ENCODE peak calls at places on chromosomes 5 and 9, in eight cellular contexts. G, S, U, E, I, Q, J and N are unnamed samples.

GRCh38 chr5:142202282-142202681 is 93.7 kb downstream of the NDFIP1 start:
- DNase-seq in I (peak), Q (no peak), E (no peak), G (no peak), J (peak), U (peak), S (peak), N (no peak)

GRCh38 chr9:1495684-1496083 is 445.5 kb downstream of the DMRT2 start:
- DNase-seq in J (no peak), E (no peak), Q (no peak), U (no peak), S (no peak), I (no peak), G (no peak), N (no peak)

GRCh38 chr5:110623875-110624274 is 102.6 kb downstream of the TMEM232 start:
- DNase-seq in G (no peak), Q (no peak), I (no peak), E (no peak), J (peak), U (peak), S (peak), N (no peak)

GRCh38 chr5:74266132-74266531 is 374.4 kb downstream of the ENC1 start:
- DNase-seq in E (no peak), J (no peak), Q (no peak), I (no peak), S (no peak), U (no peak), G (no peak), N (no peak)

GRCh38 chr5:33938881-33939280 is 2.7 kb downstream of the RXFP3 start:
- DNase-seq in J (no peak), E (no peak), S (no peak), Q (no peak), U (no peak), I (no peak), G (no peak), N (no peak)

GRCh38 chr9:127386249-127386648 is 10.7 kb upstream of the SLC2A8 start:
- DNase-seq in G (no peak), I (no peak), E (no peak), U (no peak), J (no peak), S (no peak), Q (no peak), N (no peak)

GRCh38 chr5:159207616-159208507 is 1.5 kb downstream of the RNF145 start:
- DNase-seq in U (peak), E (peak), J (peak), G (peak), S (peak), Q (peak), I (peak), N (peak)

GRCh38 chr5:78912796-78913195 is 72.3 kb downstream of the ARSB start:
- DNase-seq in I (no peak), U (no peak), Q (no peak), E (no peak), S (no peak), J (no peak), G (no peak), N (no peak)

GRCh38 chr9:78958887-78959286 is 612.9 kb upstream of the TLE4 start:
- DNase-seq in S (no peak), J (no peak), I (peak), G (peak), Q (no peak), E (peak), U (no peak), N (no peak)

DNA sequence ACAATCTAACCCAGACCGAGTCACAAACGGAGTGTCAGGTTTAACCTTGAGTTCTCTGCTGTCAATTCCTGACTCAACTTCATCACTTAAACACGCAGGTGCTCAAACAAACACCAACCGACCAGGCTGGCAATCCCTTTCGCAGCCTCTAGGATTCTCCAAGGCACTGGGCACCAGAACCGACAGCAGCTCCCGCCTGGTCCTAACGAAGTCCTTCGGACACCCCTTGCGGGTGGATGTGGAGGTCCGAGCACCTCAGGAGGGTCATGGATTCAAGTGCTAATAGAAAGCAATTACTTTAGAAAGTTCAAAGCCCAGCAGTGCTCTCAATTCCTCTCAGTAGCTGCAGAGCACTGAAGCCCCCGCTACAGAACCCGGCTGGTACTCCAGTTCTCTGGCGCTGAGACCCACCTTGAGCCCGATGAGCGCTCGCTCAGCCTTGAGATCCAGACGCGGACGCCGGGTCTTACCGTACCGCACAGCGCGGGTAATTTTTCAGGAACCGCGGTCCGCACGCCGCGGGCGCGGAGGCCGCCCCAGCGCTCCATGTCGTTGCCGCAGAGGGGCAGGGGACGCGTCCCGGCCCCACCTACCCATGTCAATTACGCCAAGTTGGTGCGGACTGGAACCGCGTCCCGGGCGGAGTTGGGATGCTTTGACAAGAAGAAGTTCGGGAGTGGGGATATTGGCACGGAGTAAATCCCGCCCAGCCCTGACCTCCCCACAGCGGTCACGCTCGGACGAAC is 672 bp downstream of the MARCHF3 start:
- DNase-seq in G (peak), U (peak), J (peak), I (peak), Q (no peak), S (peak), E (peak), N (peak)
- TF ChIP-seq CTCF in G (peak), U (peak), J (peak), I (peak), Q (no peak), S (peak), E (peak), N (no peak)

GRCh38 chr5:102865510-102866314 is 110.6 kb downstream of the PAM start:
- DNase-seq in S (peak), J (peak), U (peak), E (peak), G (peak), I (peak), Q (peak), N (peak)
- TF ChIP-seq CTCF in S (no peak), J (no peak), U (no peak), E (no peak), G (no peak), I (no peak), Q (no peak), N (no peak)

GRCh38 chr9:108535526-108535925 is 320.3 kb downstream of the ACTL7B start:
- DNase-seq in U (no peak), I (peak), Q (no peak), J (peak), G (peak), E (peak), S (no peak), N (no peak)
- TF ChIP-seq CTCF in U (peak), I (peak), Q (no peak), J (peak), G (peak), E (peak), S (peak), N (peak)

GRCh38 chr5:160643588-160643987 is 208.4 kb downstream of the ATP10B start:
- DNase-seq in Q (no peak), J (no peak), S (no peak), G (no peak), U (no peak), E (no peak), I (no peak), N (no peak)

GRCh38 chr5:160651682-160652645 is 200.0 kb downstream of the ATP10B start:
- DNase-seq in J (no peak), Q (no peak), E (no peak), G (no peak), U (no peak), I (no peak), S (no peak), N (no peak)

GRCh38 chr5:160646033-160646432 is 206.0 kb downstream of the ATP10B start:
- DNase-seq in J (no peak), I (no peak), G (no peak), S (no peak), E (no peak), U (no peak), Q (no peak), N (no peak)

GRCh38 chr5:160649304-160649703 is 202.7 kb downstream of the ATP10B start:
- DNase-seq in S (no peak), J (no peak), Q (no peak), E (no peak), I (no peak), U (no peak), G (peak), N (no peak)
- TF ChIP-seq CTCF in S (no peak), J (no peak), Q (no peak), E (no peak), I (peak), U (no peak), G (peak), N (peak)